ENCODE peak calls at places on chromosomes 11 and 22, in nine cellular contexts. One of them, this sample, is unnamed.
A peak's percentile ranks its signal among the peaks of the same experiment; 100 is the strongest.

GRCh38 chr11:46505741-46506485 is 87.9 kb downstream of the AMBRA1 start:
- DNase-seq in GM23338: no peak
- DNase-seq in CD8-positive, alpha-beta memory T cell: no peak
- DNase-seq in uterus: no peak
- DNase-seq in CD4-positive, alpha-beta memory T cell: no peak
- DNase-seq in PC-9: no peak
- DNase-seq in IMR-90: peak; percentile 18
- DNase-seq in ovary: no peak
- DNase-seq in substantia nigra: no peak
- DNase-seq in this sample: peak; percentile 4

GRCh38 chr11:31805629-31806185 is 5.4 kb downstream of the PAX6 start:
- DNase-seq in IMR-90: no peak
- DNase-seq in PC-9: no peak
- DNase-seq in ovary: no peak
- DNase-seq in GM23338: peak; percentile 80
- DNase-seq in CD8-positive, alpha-beta memory T cell: no peak
- DNase-seq in substantia nigra: no peak
- DNase-seq in CD4-positive, alpha-beta memory T cell: no peak
- DNase-seq in uterus: no peak
- DNase-seq in this sample: no peak

GRCh38 chr22:44256085-44256484 is 56.7 kb downstream of the SHISAL1 start:
- DNase-seq in GM23338: no peak
- DNase-seq in IMR-90: no peak
- DNase-seq in CD8-positive, alpha-beta memory T cell: no peak
- DNase-seq in CD4-positive, alpha-beta memory T cell: no peak
- DNase-seq in ovary: no peak
- DNase-seq in PC-9: no peak
- DNase-seq in substantia nigra: no peak
- DNase-seq in uterus: no peak
- DNase-seq in this sample: no peak

GRCh38 chr11:11148104-11148509 is 204.9 kb downstream of the CSNK2A3 start:
- DNase-seq in PC-9: no peak
- DNase-seq in GM23338: peak; percentile 77
- DNase-seq in CD8-positive, alpha-beta memory T cell: no peak
- DNase-seq in CD4-positive, alpha-beta memory T cell: no peak
- DNase-seq in substantia nigra: peak; percentile 36
- DNase-seq in IMR-90: peak; percentile 74
- DNase-seq in ovary: peak; percentile 88
- DNase-seq in uterus: peak; percentile 82
- DNase-seq in this sample: no peak

GRCh38 chr11:69962152-69962551 is 116.0 kb upstream of the ANO1 start:
- DNase-seq in substantia nigra: no peak
- DNase-seq in IMR-90: peak; percentile 42
- DNase-seq in GM23338: peak; percentile 19
- DNase-seq in ovary: no peak
- DNase-seq in CD8-positive, alpha-beta memory T cell: no peak
- DNase-seq in uterus: no peak
- DNase-seq in CD4-positive, alpha-beta memory T cell: no peak
- DNase-seq in PC-9: peak; percentile 77
- DNase-seq in this sample: no peak

GRCh38 chr11:46952553-46952952 is 16.0 kb downstream of the CSTPP1 start:
- DNase-seq in substantia nigra: no peak
- DNase-seq in GM23338: no peak
- DNase-seq in ovary: no peak
- DNase-seq in CD8-positive, alpha-beta memory T cell: no peak
- DNase-seq in PC-9: no peak
- DNase-seq in IMR-90: no peak
- DNase-seq in uterus: no peak
- DNase-seq in CD4-positive, alpha-beta memory T cell: no peak
- DNase-seq in this sample: no peak

GRCh38 chr11:119179983-119180382 is 5.3 kb upstream of the NHERF4 start:
- DNase-seq in PC-9: no peak
- DNase-seq in CD8-positive, alpha-beta memory T cell: no peak
- DNase-seq in uterus: no peak
- DNase-seq in CD4-positive, alpha-beta memory T cell: no peak
- DNase-seq in IMR-90: no peak
- DNase-seq in substantia nigra: no peak
- DNase-seq in GM23338: no peak
- DNase-seq in ovary: no peak
- DNase-seq in this sample: no peak

GRCh38 chr11:57647960-57648776 is 1.5 kb downstream of the YPEL4 start:
- DNase-seq in substantia nigra: no peak
- DNase-seq in uterus: no peak
- DNase-seq in PC-9: no peak
- DNase-seq in GM23338: peak; percentile 35
- DNase-seq in CD8-positive, alpha-beta memory T cell: no peak
- DNase-seq in IMR-90: no peak
- DNase-seq in CD4-positive, alpha-beta memory T cell: no peak
- DNase-seq in ovary: peak; percentile 44
- DNase-seq in this sample: peak; percentile 41

GRCh38 chr22:17540481-17540880 is 22.8 kb upstream of the SLC25A18 start:
- DNase-seq in uterus: no peak
- DNase-seq in ovary: no peak
- DNase-seq in PC-9: no peak
- DNase-seq in GM23338: peak; percentile 60
- DNase-seq in substantia nigra: no peak
- DNase-seq in IMR-90: no peak
- DNase-seq in CD4-positive, alpha-beta memory T cell: no peak
- DNase-seq in CD8-positive, alpha-beta memory T cell: no peak
- DNase-seq in this sample: no peak

GRCh38 chr11:47332791-47333525 is 19.5 kb downstream of the MYBPC3 start:
- DNase-seq in IMR-90: no peak
- DNase-seq in uterus: no peak
- DNase-seq in PC-9: no peak
- DNase-seq in CD4-positive, alpha-beta memory T cell: no peak
- DNase-seq in ovary: no peak
- DNase-seq in GM23338: no peak
- DNase-seq in CD8-positive, alpha-beta memory T cell: no peak
- DNase-seq in substantia nigra: no peak
- DNase-seq in this sample: no peak

GRCh38 chr22:44727148-44727547 is 25.1 kb downstream of the PRR5 start:
- DNase-seq in CD4-positive, alpha-beta memory T cell: no peak
- DNase-seq in CD8-positive, alpha-beta memory T cell: no peak
- DNase-seq in PC-9: no peak
- DNase-seq in substantia nigra: no peak
- DNase-seq in ovary: no peak
- DNase-seq in GM23338: no peak
- DNase-seq in IMR-90: no peak
- DNase-seq in uterus: no peak
- DNase-seq in this sample: no peak

GRCh38 chr11:36240746-36241295 is 48.4 kb downstream of the COMMD9 start:
- DNase-seq in ovary: no peak
- DNase-seq in CD4-positive, alpha-beta memory T cell: no peak
- DNase-seq in GM23338: no peak
- DNase-seq in uterus: no peak
- DNase-seq in CD8-positive, alpha-beta memory T cell: no peak
- DNase-seq in substantia nigra: no peak
- DNase-seq in IMR-90: no peak
- DNase-seq in PC-9: no peak
- DNase-seq in this sample: no peak

GRCh38 chr22:39282642-39283311 is 36.6 kb downstream of the RPL3 start:
- DNase-seq in CD8-positive, alpha-beta memory T cell: no peak
- DNase-seq in ovary: no peak
- DNase-seq in substantia nigra: peak; percentile 27
- DNase-seq in PC-9: no peak
- DNase-seq in GM23338: no peak
- DNase-seq in IMR-90: no peak
- DNase-seq in CD4-positive, alpha-beta memory T cell: no peak
- DNase-seq in uterus: no peak
- DNase-seq in this sample: no peak

GRCh38 chr11:46868912-46869311 is 22.8 kb upstream of the CKAP5 start:
- DNase-seq in uterus: no peak
- DNase-seq in substantia nigra: no peak
- DNase-seq in GM23338: no peak
- DNase-seq in CD4-positive, alpha-beta memory T cell: no peak
- DNase-seq in PC-9: no peak
- DNase-seq in CD8-positive, alpha-beta memory T cell: no peak
- DNase-seq in ovary: no peak
- DNase-seq in IMR-90: no peak
- DNase-seq in this sample: no peak

GRCh38 chr11:69041516-69041915 is 7.2 kb upstream of the TPCN2 start:
- DNase-seq in CD4-positive, alpha-beta memory T cell: no peak
- DNase-seq in IMR-90: peak; percentile 24
- DNase-seq in GM23338: no peak
- DNase-seq in PC-9: no peak
- DNase-seq in uterus: no peak
- DNase-seq in substantia nigra: no peak
- DNase-seq in ovary: no peak
- DNase-seq in CD8-positive, alpha-beta memory T cell: no peak
- DNase-seq in this sample: no peak

GRCh38 chr22:35446365-35446764 is 46.4 kb downstream of the MCM5 start:
- DNase-seq in GM23338: no peak
- DNase-seq in ovary: no peak
- DNase-seq in uterus: peak; percentile 89
- DNase-seq in substantia nigra: no peak
- DNase-seq in PC-9: peak; percentile 45
- DNase-seq in CD8-positive, alpha-beta memory T cell: no peak
- DNase-seq in IMR-90: peak; percentile 95
- DNase-seq in CD4-positive, alpha-beta memory T cell: no peak
- DNase-seq in this sample: no peak

GRCh38 chr22:35444685-35445399 is 44.9 kb downstream of the MCM5 start:
- DNase-seq in substantia nigra: no peak
- DNase-seq in PC-9: no peak
- DNase-seq in uterus: no peak
- DNase-seq in GM23338: no peak
- DNase-seq in ovary: no peak
- DNase-seq in CD8-positive, alpha-beta memory T cell: no peak
- DNase-seq in IMR-90: no peak
- DNase-seq in CD4-positive, alpha-beta memory T cell: no peak
- DNase-seq in this sample: no peak

GRCh38 chr22:35443338-35443737 is 43.4 kb downstream of the MCM5 start:
- DNase-seq in PC-9: no peak
- DNase-seq in CD4-positive, alpha-beta memory T cell: no peak
- DNase-seq in substantia nigra: no peak
- DNase-seq in CD8-positive, alpha-beta memory T cell: no peak
- DNase-seq in uterus: no peak
- DNase-seq in ovary: no peak
- DNase-seq in IMR-90: no peak
- DNase-seq in GM23338: no peak
- DNase-seq in this sample: no peak

GRCh38 chr22:35443790-35444684 is 44.1 kb downstream of the MCM5 start:
- DNase-seq in substantia nigra: no peak
- DNase-seq in GM23338: no peak
- DNase-seq in ovary: no peak
- DNase-seq in CD4-positive, alpha-beta memory T cell: no peak
- DNase-seq in uterus: no peak
- DNase-seq in CD8-positive, alpha-beta memory T cell: no peak
- DNase-seq in PC-9: no peak
- DNase-seq in IMR-90: no peak
- DNase-seq in this sample: no peak

DNA sequence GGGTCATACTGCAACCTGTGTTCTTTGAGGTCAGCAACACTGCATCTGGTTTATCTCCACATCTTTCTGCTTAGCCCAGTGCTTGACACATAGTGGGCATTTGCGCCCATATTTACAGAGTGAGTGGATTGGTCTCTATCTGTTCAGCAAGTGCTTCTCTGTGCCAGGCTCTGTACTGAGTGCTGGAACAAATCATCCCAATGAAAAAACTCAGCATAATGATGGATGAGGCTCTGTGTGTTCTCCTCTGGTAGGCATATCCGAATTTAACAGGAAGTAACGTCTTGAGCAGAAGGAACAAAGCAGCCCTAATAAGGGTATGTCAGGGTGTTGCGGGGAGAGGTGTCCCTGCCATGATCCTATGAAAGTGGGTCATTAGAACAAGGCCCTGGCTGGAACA is 46.0 kb downstream of the MCM5 start:
- DNase-seq in GM23338: no peak
- DNase-seq in IMR-90: no peak
- DNase-seq in PC-9: no peak
- DNase-seq in CD8-positive, alpha-beta memory T cell: no peak
- DNase-seq in ovary: no peak
- DNase-seq in substantia nigra: no peak
- DNase-seq in uterus: no peak
- DNase-seq in CD4-positive, alpha-beta memory T cell: no peak
- DNase-seq in this sample: no peak
- H3K27ac ChIP-seq in GM23338: no peak overlapping the region
- H3K27ac ChIP-seq in IMR-90: peak overlapping the region; percentile 66
- H3K27ac ChIP-seq in PC-9: no peak overlapping the region
- H3K27ac ChIP-seq in CD8-positive, alpha-beta memory T cell: no peak overlapping the region
- H3K27ac ChIP-seq in ovary: no peak overlapping the region
- H3K27ac ChIP-seq in substantia nigra: no peak overlapping the region
- H3K27ac ChIP-seq in uterus: peak overlapping the region; percentile 90
- H3K27ac ChIP-seq in CD4-positive, alpha-beta memory T cell: no peak overlapping the region
- H3K27ac ChIP-seq in this sample: no peak overlapping the region

DNA sequence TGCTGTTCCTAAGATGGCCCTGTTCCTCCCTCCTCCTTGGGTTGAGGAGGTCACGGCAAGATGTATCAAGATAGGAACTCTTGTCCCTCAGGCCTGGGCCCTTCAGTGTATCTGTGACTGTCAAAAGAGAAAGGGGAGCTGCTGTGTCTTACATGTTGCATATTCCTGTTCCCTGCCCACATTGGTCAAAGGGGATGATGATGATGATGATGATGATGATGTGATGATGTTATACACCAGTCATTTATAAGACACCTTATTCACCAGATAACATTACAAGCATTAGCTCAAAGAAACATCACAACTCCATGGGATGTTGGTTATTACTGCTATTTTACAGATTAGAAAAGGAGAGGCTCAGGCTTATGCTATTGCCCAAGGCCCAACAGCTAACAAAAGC is 13.7 kb downstream of the FXYD6 start:
- DNase-seq in GM23338: no peak
- DNase-seq in IMR-90: no peak
- DNase-seq in substantia nigra: no peak
- DNase-seq in CD4-positive, alpha-beta memory T cell: no peak
- DNase-seq in ovary: no peak
- DNase-seq in PC-9: no peak
- DNase-seq in CD8-positive, alpha-beta memory T cell: no peak
- DNase-seq in uterus: no peak
- DNase-seq in this sample: no peak
- H3K27ac ChIP-seq in GM23338: no peak overlapping the region
- H3K27ac ChIP-seq in IMR-90: no peak overlapping the region
- H3K27ac ChIP-seq in substantia nigra: no peak overlapping the region
- H3K27ac ChIP-seq in CD4-positive, alpha-beta memory T cell: no peak overlapping the region
- H3K27ac ChIP-seq in ovary: no peak overlapping the region
- H3K27ac ChIP-seq in PC-9: no peak overlapping the region
- H3K27ac ChIP-seq in CD8-positive, alpha-beta memory T cell: no peak overlapping the region
- H3K27ac ChIP-seq in uterus: peak overlapping the region; percentile 67
- H3K27ac ChIP-seq in this sample: no peak overlapping the region

GRCh38 chr11:102391549-102392237 is 44.7 kb downstream of the BIRC2 start:
- DNase-seq in CD8-positive, alpha-beta memory T cell: no peak
- DNase-seq in CD4-positive, alpha-beta memory T cell: no peak
- DNase-seq in GM23338: no peak
- DNase-seq in substantia nigra: no peak
- DNase-seq in ovary: no peak
- DNase-seq in uterus: no peak
- DNase-seq in IMR-90: no peak
- DNase-seq in PC-9: no peak
- DNase-seq in this sample: no peak
- H3K27ac ChIP-seq in CD8-positive, alpha-beta memory T cell: no peak overlapping the region
- H3K27ac ChIP-seq in CD4-positive, alpha-beta memory T cell: no peak overlapping the region
- H3K27ac ChIP-seq in GM23338: no peak overlapping the region
- H3K27ac ChIP-seq in substantia nigra: peak overlapping the region; percentile 36
- H3K27ac ChIP-seq in ovary: no peak overlapping the region
- H3K27ac ChIP-seq in uterus: no peak overlapping the region
- H3K27ac ChIP-seq in IMR-90: no peak overlapping the region
- H3K27ac ChIP-seq in PC-9: no peak overlapping the region
- H3K27ac ChIP-seq in this sample: no peak overlapping the region

DNA sequence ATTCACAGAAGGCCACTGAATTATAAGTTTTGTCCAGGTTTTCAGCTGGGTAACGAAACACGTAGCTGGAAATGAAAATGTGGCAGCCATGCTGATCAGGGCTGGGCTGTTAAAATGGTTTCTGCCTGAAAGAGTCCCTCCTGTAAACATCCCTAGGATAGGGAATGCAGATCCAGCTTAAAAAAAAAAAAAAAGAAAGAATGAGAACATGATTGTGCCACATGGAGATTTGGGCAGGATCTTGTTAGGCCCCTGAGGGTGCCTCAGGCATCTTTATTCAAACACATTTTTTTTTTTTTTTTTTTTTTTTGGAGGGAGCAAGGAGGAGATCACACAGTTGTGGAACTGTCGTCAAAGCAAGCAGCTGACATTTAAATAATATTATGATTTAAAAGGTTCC is 900.3 kb downstream of the OPCML start:
- DNase-seq in GM23338: no peak
- DNase-seq in CD4-positive, alpha-beta memory T cell: no peak
- DNase-seq in ovary: no peak
- DNase-seq in substantia nigra: no peak
- DNase-seq in CD8-positive, alpha-beta memory T cell: no peak
- DNase-seq in uterus: no peak
- DNase-seq in IMR-90: peak; percentile 8
- DNase-seq in PC-9: no peak
- DNase-seq in this sample: no peak
- H3K27ac ChIP-seq in GM23338: no peak overlapping the region
- H3K27ac ChIP-seq in CD4-positive, alpha-beta memory T cell: no peak overlapping the region
- H3K27ac ChIP-seq in ovary: no peak overlapping the region
- H3K27ac ChIP-seq in substantia nigra: no peak overlapping the region
- H3K27ac ChIP-seq in CD8-positive, alpha-beta memory T cell: no peak overlapping the region
- H3K27ac ChIP-seq in uterus: no peak overlapping the region
- H3K27ac ChIP-seq in IMR-90: no peak overlapping the region
- H3K27ac ChIP-seq in PC-9: no peak overlapping the region
- H3K27ac ChIP-seq in this sample: no peak overlapping the region

This sample was measured in caudate nucleus.